ENCODE peak calls at places on chromosomes 2 and 18, in four cellular contexts. B is BJ, C is GM12865, A is fibroblast of villous mesenchyme. X is an unnamed sample.

GRCh38 chr2:132974477-132975050 is 304.6 kb upstream of the LYPD1 start:
- DNase-seq in B (no peak), C (no peak), A (peak), X (no peak)

GRCh38 chr2:147177449-147177848 is 667.4 kb upstream of the ACVR2A start:
- DNase-seq in B (no peak), C (no peak), A (peak), X (no peak)

GRCh38 chr18:23619388-23619873 is 33.1 kb upstream of the NPC1 start:
- DNase-seq in B (no peak), C (peak), A (peak), X (peak)

GRCh38 chr18:435940-436339 is 64.6 kb downstream of the COLEC12 start:
- DNase-seq in B (no peak), C (no peak), A (no peak), X (no peak)

GRCh38 chr18:36078751-36079529 is 11.6 kb upstream of the RPRD1A start:
- DNase-seq in B (peak), C (no peak), A (peak), X (no peak)

GRCh38 chr18:69968073-69968472 is 20.4 kb upstream of the CD226 start:
- DNase-seq in B (no peak), C (no peak), A (no peak), X (peak)

GRCh38 chr18:2657788-2658458 is 2.4 kb downstream of the SMCHD1 start:
- DNase-seq in B (peak), C (peak), A (peak), X (no peak)

GRCh38 chr2:120990451-120990871 is 254.8 kb downstream of the GLI2 start:
- DNase-seq in B (no peak), C (no peak), A (peak), X (no peak)

GRCh38 chr2:151775057-151775740 is 40.9 kb upstream of the NEB start:
- DNase-seq in B (no peak), C (peak), A (peak), X (no peak)

GRCh38 chr2:168521342-168521741 is 65.3 kb downstream of the CERS6 start:
- DNase-seq in B (no peak), C (no peak), A (peak), X (no peak)

GRCh38 chr2:239927424-239927981 is 97.6 kb downstream of the NDUFA10 start:
- DNase-seq in B (peak), C (no peak), A (peak), X (peak)

GRCh38 chr2:55364189-55365055 is 55.2 kb downstream of the CCDC88A start:
- DNase-seq in B (peak), C (no peak), A (peak), X (no peak)

GRCh38 chr2:112756207-112756606 is 8.2 kb downstream of the CKAP2L start:
- DNase-seq in B (no peak), C (no peak), A (no peak), X (no peak)

GRCh38 chr2:38261569-38262513 is 115.2 kb downstream of the ATL2 start:
- DNase-seq in B (no peak), C (peak), A (no peak), X (peak)

GRCh38 chr2:44946681-44947360 is 5.3 kb downstream of the SIX3 start:
- DNase-seq in B (no peak), C (no peak), A (no peak), X (no peak)

GRCh38 chr2:218839430-218839829 is 7.8 kb upstream of the PRKAG3 start:
- DNase-seq in B (no peak), C (no peak), A (peak), X (no peak)

GRCh38 chr2:223503746-223504145 is 98.4 kb downstream of the SCG2 start:
- DNase-seq in B (no peak), C (no peak), A (no peak), X (no peak)

GRCh38 chr2:72220170-72220569 is 72.5 kb upstream of the CYP26B1 start:
- DNase-seq in B (no peak), C (peak), A (peak), X (no peak)

GRCh38 chr18:61894751-61895524 is 2.1 kb upstream of the RNF152 start:
- DNase-seq in B (no peak), C (no peak), A (peak), X (peak)

GRCh38 chr2:166727105-166727504 is 161.2 kb upstream of the XIRP2 start:
- DNase-seq in B (no peak), C (peak), A (no peak), X (no peak)

GRCh38 chr2:149799296-149799695 is 211.7 kb upstream of the MMADHC start:
- DNase-seq in B (no peak), C (peak), A (peak), X (no peak)

GRCh38 chr2:235812185-235812670 is 318.4 kb downstream of the AGAP1 start:
- DNase-seq in B (no peak), C (no peak), A (no peak), X (no peak)

GRCh38 chr18:27120246-27120645 is 64.9 kb downstream of the CHST9 start:
- DNase-seq in B (no peak), C (no peak), A (no peak), X (no peak)

GRCh38 chr2:11348209-11348749 is 3.8 kb upstream of the ROCK2 start:
- DNase-seq in B (no peak), C (no peak), A (no peak), X (no peak)

GRCh38 chr2:231191896-231192872 is 6.2 kb upstream of the ARMC9 start:
- DNase-seq in B (no peak), C (peak), A (peak), X (no peak)

GRCh38 chr2:127508025-127508620 is 18.2 kb downstream of the IWS1 start:
- DNase-seq in B (no peak), C (no peak), A (peak), X (no peak)

GRCh38 chr18:76819411-76820136 is 2.8 kb upstream of the ZNF236 start:
- DNase-seq in B (no peak), C (no peak), A (no peak), X (no peak)

GRCh38 chr18:2411381-2411977 is 159.8 kb downstream of the METTL4 start:
- DNase-seq in B (peak), C (no peak), A (peak), X (no peak)

GRCh38 chr2:26483957-26484565 is 6.1 kb upstream of the OTOF start:
- DNase-seq in B (no peak), C (no peak), A (peak), X (no peak)

GRCh38 chr18:9631814-9632496 is 17.6 kb upstream of the PPP4R1 start:
- DNase-seq in B (peak), C (no peak), A (peak), X (no peak)

GRCh38 chr2:203887680-203888079 is 20.1 kb downstream of the CTLA4 start:
- DNase-seq in B (no peak), C (no peak), A (no peak), X (no peak)

GRCh38 chr2:84393829-84394228 is 65.3 kb downstream of the SUCLG1 start:
- DNase-seq in B (no peak), C (no peak), A (no peak), X (no peak)

GRCh38 chr2:3664925-3665324 is 6.9 kb downstream of the ALLC start:
- DNase-seq in B (no peak), C (no peak), A (no peak), X (no peak)

GRCh38 chr2:238642973-238643372 is 204.9 kb upstream of the TWIST2 start:
- DNase-seq in B (no peak), C (no peak), A (no peak), X (no peak)
- TF ChIP-seq CTCF in B (no peak), C (no peak), A (no peak), X (no peak)

DNA sequence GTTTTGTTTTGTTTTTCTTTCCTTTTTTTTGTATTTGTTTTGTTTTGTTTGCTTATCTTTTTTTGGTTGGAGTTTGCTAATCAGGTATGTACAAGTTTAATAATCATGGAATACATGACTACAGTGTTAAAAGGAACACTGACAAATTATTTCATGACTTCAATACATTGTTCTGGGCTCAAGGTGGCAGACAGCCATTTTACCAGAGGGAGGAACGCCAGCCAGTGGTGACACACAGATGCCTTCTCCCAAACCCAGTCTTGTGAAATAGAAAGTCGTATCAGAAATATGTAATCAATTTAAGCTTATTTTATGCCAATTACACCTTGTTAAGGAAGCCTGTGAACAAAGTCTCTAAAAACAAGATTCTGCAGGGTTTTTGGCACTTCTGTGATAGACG is 264.0 kb upstream of the EPHA4 start:
- DNase-seq in B (no peak), C (no peak), A (no peak), X (no peak)
- TF ChIP-seq CTCF in B (no peak), C (no peak), A (no peak), X (no peak)

GRCh38 chr2:164060031-164060430 is 324.2 kb upstream of the FIGN start:
- DNase-seq in B (no peak), C (no peak), A (no peak), X (no peak)

GRCh38 chr2:164055623-164056022 is 319.8 kb upstream of the FIGN start:
- DNase-seq in B (no peak), C (no peak), A (no peak), X (no peak)

GRCh38 chr2:164048729-164049128 is 312.9 kb upstream of the FIGN start:
- DNase-seq in B (no peak), C (no peak), A (no peak), X (no peak)

DNA sequence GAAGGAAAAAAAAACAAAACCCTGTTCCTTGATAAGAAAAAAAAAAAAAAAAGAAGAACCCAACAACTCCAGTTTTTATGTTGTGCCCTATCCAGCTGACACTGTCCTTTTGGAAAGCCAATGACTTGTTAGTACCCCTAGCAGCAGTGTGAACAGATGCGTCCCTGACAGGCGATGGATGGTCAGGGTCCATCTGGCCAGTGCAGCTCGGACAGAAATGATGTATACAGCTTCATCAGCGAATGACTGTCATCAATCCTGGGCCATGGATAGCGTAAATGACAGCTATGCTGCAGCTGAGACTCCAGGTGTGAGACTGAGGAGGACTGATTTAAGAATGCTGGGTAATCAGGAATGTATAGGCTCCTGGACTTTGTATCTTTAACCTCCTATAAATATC is 318.8 kb upstream of the FIGN start:
- DNase-seq in B (no peak), C (no peak), A (no peak), X (no peak)
- TF ChIP-seq CTCF in B (no peak), C (no peak), A (no peak), X (no peak)

DNA sequence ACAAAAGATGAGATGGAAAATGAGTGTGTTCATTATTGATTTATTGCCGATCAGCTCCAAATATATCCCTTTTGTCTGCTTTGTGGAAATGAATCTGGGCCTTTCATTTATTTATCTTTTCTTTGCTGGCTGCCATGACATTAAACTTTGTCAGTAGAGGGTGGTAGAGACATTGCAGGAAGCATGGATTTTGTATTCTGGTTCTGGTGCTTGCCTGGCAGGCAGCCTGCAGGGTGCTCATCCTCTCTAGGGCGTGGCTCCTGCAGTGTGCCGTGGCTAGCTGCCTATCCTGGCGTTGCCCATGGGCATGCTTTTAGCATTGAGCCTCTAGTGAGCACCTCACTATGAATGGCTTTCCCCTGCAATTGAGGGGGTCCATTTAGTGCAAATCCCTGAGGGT is 593.1 kb downstream of the RNF144A start:
- DNase-seq in B (no peak), C (no peak), A (no peak), X (no peak)
- TF ChIP-seq CTCF in B (peak), C (no peak), A (no peak), X (no peak)

GRCh38 chr2:241136661-241137260 is 12.5 kb downstream of the PASK start:
- DNase-seq in B (no peak), C (no peak), A (no peak), X (no peak)

GRCh38 chr2:241138471-241138870 is 10.8 kb downstream of the PASK start:
- DNase-seq in B (no peak), C (no peak), A (no peak), X (no peak)

GRCh38 chr2:241136191-241136590 is 13.1 kb downstream of the PASK start:
- DNase-seq in B (no peak), C (no peak), A (no peak), X (no peak)

GRCh38 chr2:241135737-241136136 is 13.5 kb downstream of the PASK start:
- DNase-seq in B (no peak), C (no peak), A (no peak), X (no peak)

DNA sequence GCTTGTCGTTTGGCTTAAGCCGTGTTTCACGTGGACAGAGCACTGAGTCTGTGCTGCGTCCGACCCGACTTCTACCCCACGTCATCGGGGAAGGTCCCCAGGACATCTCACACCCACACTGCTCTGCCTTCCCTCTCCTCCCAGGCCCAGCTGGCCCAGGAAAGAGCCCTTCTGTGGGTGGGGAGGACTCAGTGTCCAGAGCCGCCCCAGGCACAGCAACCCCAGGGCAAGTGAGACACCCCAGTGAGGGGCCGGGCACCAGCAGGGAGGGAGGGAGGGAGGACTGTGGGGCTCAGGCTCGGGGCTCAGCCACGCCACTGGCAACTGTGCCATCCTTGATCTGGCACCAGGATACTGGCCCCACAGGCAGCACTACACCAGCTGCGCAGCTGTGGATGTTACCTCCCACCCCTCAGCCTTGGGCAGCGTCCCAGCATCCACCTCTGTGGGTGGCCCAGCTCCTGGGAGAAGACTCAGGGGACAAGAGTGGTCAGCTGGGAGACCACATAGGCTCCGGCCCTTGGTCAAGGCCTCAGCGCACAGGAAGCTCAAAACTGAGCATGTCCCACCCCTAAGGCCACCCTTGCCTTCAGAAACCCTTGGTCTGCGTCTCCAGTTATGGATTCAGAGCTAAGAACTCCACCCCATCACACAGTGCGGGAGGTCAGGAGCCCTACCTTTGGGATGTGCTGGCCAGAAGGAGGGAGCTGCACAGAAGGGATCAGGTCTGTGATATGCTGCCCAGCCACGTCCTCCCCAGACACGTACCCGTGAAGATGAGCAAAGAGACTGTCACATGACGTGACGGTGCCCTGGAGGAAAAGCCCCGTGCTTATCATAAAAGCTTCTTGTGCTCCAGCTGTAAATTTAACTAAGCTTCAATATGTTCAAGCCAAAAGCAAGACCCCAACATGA is 11.7 kb downstream of the PASK start:
- DNase-seq in B (no peak), C (no peak), A (no peak), X (no peak)
- TF ChIP-seq CTCF in B (no peak), C (no peak), A (no peak), X (no peak)

X was measured in activated CD8-positive, alpha-beta T cell treated with anti-CD3 and anti-CD28 coated beads for 36 hours.